ENCODE peak calls at places on chromosomes 4 and X, in four cellular contexts. One of them, this sample, is unnamed. For H3K4me1, the result is how much of the 10 kb centered on the place peaks cover.

GRCh38 chr4:110514889-110515479 is 39.0 kb downstream of the ENPEP start:
- DNase-seq in fibroblast of lung: peak
- DNase-seq in HCT116: peak
- DNase-seq in neuronal stem cell: no peak
- DNase-seq in this sample: peak

GRCh38 chr4:6444587-6444986 is 27.8 kb downstream of the PPP2R2C start:
- DNase-seq in HCT116: no peak
- DNase-seq in fibroblast of lung: no peak
- DNase-seq in neuronal stem cell: no peak
- DNase-seq in this sample: no peak

GRCh38 chrX:118569676-118570075 is 74.1 kb downstream of the DOCK11 start:
- DNase-seq in neuronal stem cell: no peak
- DNase-seq in fibroblast of lung: peak
- DNase-seq in HCT116: no peak
- DNase-seq in this sample: no peak

GRCh38 chr4:121696140-121696640 is 590 bp downstream of the ANXA5 start:
- DNase-seq in HCT116: no peak
- DNase-seq in neuronal stem cell: no peak
- DNase-seq in fibroblast of lung: peak
- DNase-seq in this sample: peak

GRCh38 chr4:186798951-186799659 is 75.4 kb upstream of the FAT1 start:
- DNase-seq in HCT116: no peak
- DNase-seq in neuronal stem cell: no peak
- DNase-seq in fibroblast of lung: peak
- DNase-seq in this sample: no peak

GRCh38 chr4:156933633-156934258 is 37.9 kb downstream of the PDGFC start:
- DNase-seq in neuronal stem cell: no peak
- DNase-seq in fibroblast of lung: peak
- DNase-seq in HCT116: peak
- DNase-seq in this sample: peak

GRCh38 chr4:137659431-137659830 is 127.1 kb upstream of the PCDH18 start:
- DNase-seq in neuronal stem cell: no peak
- DNase-seq in HCT116: no peak
- DNase-seq in fibroblast of lung: peak
- DNase-seq in this sample: no peak

GRCh38 chrX:102976290-102976689 is 39.2 kb downstream of the RAB40AL start:
- DNase-seq in neuronal stem cell: no peak
- DNase-seq in fibroblast of lung: peak
- DNase-seq in HCT116: no peak
- DNase-seq in this sample: peak

GRCh38 chr4:90027565-90027964 is 99.6 kb upstream of the CCSER1 start:
- DNase-seq in fibroblast of lung: no peak
- DNase-seq in neuronal stem cell: no peak
- DNase-seq in HCT116: no peak
- DNase-seq in this sample: no peak

GRCh38 chrX:130196453-130196852 is 24.7 kb downstream of the RAB33A start:
- DNase-seq in fibroblast of lung: peak
- DNase-seq in neuronal stem cell: no peak
- DNase-seq in HCT116: no peak
- DNase-seq in this sample: no peak

GRCh38 chrX:64894454-64895038 is 81.7 kb downstream of the ZC4H2 start:
- DNase-seq in neuronal stem cell: peak
- DNase-seq in fibroblast of lung: no peak
- DNase-seq in HCT116: peak
- DNase-seq in this sample: peak

GRCh38 chr4:71029504-71029903 is 36.1 kb downstream of the DCK start:
- DNase-seq in neuronal stem cell: no peak
- DNase-seq in fibroblast of lung: no peak
- DNase-seq in HCT116: no peak
- DNase-seq in this sample: no peak

GRCh38 chrX:928606-929005 is 283.8 kb downstream of the CRLF2 start:
- DNase-seq in neuronal stem cell: no peak
- DNase-seq in fibroblast of lung: no peak
- DNase-seq in HCT116: no peak
- DNase-seq in this sample: no peak

GRCh38 chr4:142091691-142092182 is 455.4 kb downstream of the IL15 start:
- DNase-seq in neuronal stem cell: no peak
- DNase-seq in HCT116: peak
- DNase-seq in fibroblast of lung: peak
- DNase-seq in this sample: peak

GRCh38 chr4:39970559-39971270 is 7.0 kb downstream of the PDS5A start:
- DNase-seq in fibroblast of lung: peak
- DNase-seq in neuronal stem cell: no peak
- DNase-seq in HCT116: peak
- DNase-seq in this sample: peak

GRCh38 chr4:98746530-98746929 is 88.1 kb upstream of the TSPAN5 start:
- DNase-seq in HCT116: no peak
- DNase-seq in neuronal stem cell: no peak
- DNase-seq in fibroblast of lung: peak
- DNase-seq in this sample: peak

GRCh38 chrX:72604112-72604511 is 31.5 kb upstream of the HDAC8 start:
- DNase-seq in fibroblast of lung: no peak
- DNase-seq in neuronal stem cell: no peak
- DNase-seq in HCT116: no peak
- DNase-seq in this sample: no peak

GRCh38 chr4:67638157-67638556 is 62.8 kb downstream of the UBA6 start:
- DNase-seq in fibroblast of lung: no peak
- DNase-seq in HCT116: no peak
- DNase-seq in neuronal stem cell: no peak
- DNase-seq in this sample: no peak

GRCh38 chrX:67295924-67296323 is 247.9 kb upstream of the AR start:
- DNase-seq in neuronal stem cell: no peak
- DNase-seq in HCT116: no peak
- DNase-seq in fibroblast of lung: no peak
- DNase-seq in this sample: no peak

GRCh38 chrX:47514553-47515235 is 31.7 kb upstream of the ZNF41 start:
- DNase-seq in HCT116: no peak
- DNase-seq in neuronal stem cell: no peak
- DNase-seq in fibroblast of lung: peak
- DNase-seq in this sample: peak

GRCh38 chr4:152640058-152640921 is 39.5 kb downstream of the TMEM154 start:
- DNase-seq in HCT116: no peak
- DNase-seq in fibroblast of lung: no peak
- DNase-seq in neuronal stem cell: no peak
- DNase-seq in this sample: peak
- H3K9ac ChIP-seq in HCT116: no peak
- H3K9ac ChIP-seq in fibroblast of lung: no peak
- H3K9ac ChIP-seq in neuronal stem cell: no peak
- H3K9ac ChIP-seq in this sample: no peak

GRCh38 chr4:3481113-3481531 is 18.0 kb downstream of the DOK7 start:
- DNase-seq in fibroblast of lung: no peak
- DNase-seq in HCT116: no peak
- DNase-seq in neuronal stem cell: peak
- DNase-seq in this sample: no peak

GRCh38 chr4:3484057-3484973 is 21.2 kb downstream of the DOK7 start:
- DNase-seq in neuronal stem cell: no peak
- DNase-seq in HCT116: peak
- DNase-seq in fibroblast of lung: no peak
- DNase-seq in this sample: peak

GRCh38 chr4:3483471-3483921 is 20.4 kb downstream of the DOK7 start:
- DNase-seq in neuronal stem cell: no peak
- DNase-seq in fibroblast of lung: peak
- DNase-seq in HCT116: no peak
- DNase-seq in this sample: peak

GRCh38 chr4:3481783-3482397 is 18.8 kb downstream of the DOK7 start:
- DNase-seq in HCT116: no peak
- DNase-seq in neuronal stem cell: no peak
- DNase-seq in fibroblast of lung: no peak
- DNase-seq in this sample: no peak

GRCh38 chr4:3482707-3483106 is 19.6 kb downstream of the DOK7 start:
- DNase-seq in HCT116: no peak
- DNase-seq in fibroblast of lung: no peak
- DNase-seq in neuronal stem cell: no peak
- DNase-seq in this sample: no peak
- H3K4me1 ChIP-seq in HCT116: under half
- H3K4me1 ChIP-seq in fibroblast of lung: under half
- H3K4me1 ChIP-seq in neuronal stem cell: half or more
- H3K4me1 ChIP-seq in this sample: under half

GRCh38 chr4:99845708-99846469 is 29.3 kb downstream of the DAPP1 start:
- DNase-seq in neuronal stem cell: no peak
- DNase-seq in HCT116: no peak
- DNase-seq in fibroblast of lung: no peak
- DNase-seq in this sample: no peak

GRCh38 chr4:99846891-99847290 is 30.3 kb downstream of the DAPP1 start:
- DNase-seq in HCT116: no peak
- DNase-seq in fibroblast of lung: no peak
- DNase-seq in neuronal stem cell: no peak
- DNase-seq in this sample: no peak

GRCh38 chr4:99843413-99843812 is 26.8 kb downstream of the DAPP1 start:
- DNase-seq in fibroblast of lung: no peak
- DNase-seq in neuronal stem cell: no peak
- DNase-seq in HCT116: no peak
- DNase-seq in this sample: no peak

GRCh38 chr4:99844048-99844447 is 27.4 kb downstream of the DAPP1 start:
- DNase-seq in neuronal stem cell: no peak
- DNase-seq in fibroblast of lung: no peak
- DNase-seq in HCT116: no peak
- DNase-seq in this sample: no peak

GRCh38 chr4:99845179-99845578 is 28.6 kb downstream of the DAPP1 start:
- DNase-seq in neuronal stem cell: no peak
- DNase-seq in HCT116: no peak
- DNase-seq in fibroblast of lung: no peak
- DNase-seq in this sample: no peak
- H3K4me2 ChIP-seq in neuronal stem cell: no peak
- H3K4me2 ChIP-seq in HCT116: no peak
- H3K4me2 ChIP-seq in fibroblast of lung: no peak
- H3K4me2 ChIP-seq in this sample: no peak

DNA sequence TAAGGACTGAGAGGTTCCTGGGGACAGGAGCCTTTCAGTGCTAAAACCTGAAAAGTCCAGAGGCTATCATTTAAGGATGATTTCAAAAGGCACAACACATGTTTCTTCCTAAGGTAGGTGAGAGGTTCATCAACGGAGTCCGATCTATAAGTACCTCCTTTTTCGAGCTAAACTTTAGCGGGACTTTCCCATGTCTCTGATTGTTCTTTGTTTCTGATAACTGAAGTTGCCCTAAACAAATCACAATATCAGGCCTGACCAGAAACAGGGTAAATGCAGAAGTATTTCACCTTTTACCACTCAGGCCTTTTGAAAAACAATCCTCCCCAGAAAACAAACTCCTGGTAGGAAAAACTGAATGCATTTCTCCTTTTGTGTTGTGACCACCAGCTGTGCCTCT is 17.6 kb downstream of the PIR start:
- DNase-seq in fibroblast of lung: no peak
- DNase-seq in neuronal stem cell: no peak
- DNase-seq in HCT116: no peak
- DNase-seq in this sample: no peak
- H3K9ac ChIP-seq in fibroblast of lung: no peak
- H3K9ac ChIP-seq in neuronal stem cell: no peak
- H3K9ac ChIP-seq in HCT116: peak
- H3K9ac ChIP-seq in this sample: peak

GRCh38 chr4:153252122-153252521 is 47.9 kb downstream of the TRIM2 start:
- DNase-seq in HCT116: no peak
- DNase-seq in fibroblast of lung: no peak
- DNase-seq in neuronal stem cell: no peak
- DNase-seq in this sample: no peak
- H3K4me1 ChIP-seq in HCT116: under half
- H3K4me1 ChIP-seq in fibroblast of lung: under half
- H3K4me1 ChIP-seq in neuronal stem cell: under half
- H3K4me1 ChIP-seq in this sample: under half

GRCh38 chr4:970854-971520 is 2.4 kb downstream of the DGKQ start:
- DNase-seq in neuronal stem cell: no peak
- DNase-seq in HCT116: no peak
- DNase-seq in fibroblast of lung: no peak
- DNase-seq in this sample: peak
- H3K4me2 ChIP-seq in neuronal stem cell: no peak
- H3K4me2 ChIP-seq in HCT116: peak
- H3K4me2 ChIP-seq in fibroblast of lung: no peak
- H3K4me2 ChIP-seq in this sample: peak

DNA sequence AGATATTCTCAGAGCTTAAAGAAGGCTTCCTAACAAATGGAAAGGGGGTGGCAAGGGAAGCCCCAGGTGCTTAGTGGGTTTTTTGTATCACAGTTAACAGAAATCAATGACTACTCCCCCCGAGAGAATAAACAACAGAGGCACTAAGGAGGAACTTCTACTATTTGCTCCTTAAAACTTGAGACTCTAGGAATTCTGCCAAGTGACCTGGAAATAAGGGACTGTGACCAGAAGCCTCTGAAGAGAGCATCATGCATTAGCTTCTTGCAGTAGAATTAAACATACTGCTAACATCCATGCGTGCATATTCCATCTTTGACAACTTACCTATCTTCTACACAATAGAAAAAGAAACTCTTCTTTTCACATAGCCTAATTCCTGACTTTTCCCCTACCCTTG is 86.8 kb downstream of the CAMK2D start:
- DNase-seq in HCT116: no peak
- DNase-seq in fibroblast of lung: no peak
- DNase-seq in neuronal stem cell: no peak
- DNase-seq in this sample: no peak
- H3K9ac ChIP-seq in HCT116: no peak
- H3K9ac ChIP-seq in fibroblast of lung: no peak
- H3K9ac ChIP-seq in neuronal stem cell: no peak
- H3K9ac ChIP-seq in this sample: no peak

GRCh38 chr4:29046166-29046565 is 1674.0 kb upstream of the PCDH7 start:
- DNase-seq in fibroblast of lung: peak
- DNase-seq in neuronal stem cell: no peak
- DNase-seq in HCT116: no peak
- DNase-seq in this sample: no peak
- H3K4me1 ChIP-seq in fibroblast of lung: under half
- H3K4me1 ChIP-seq in neuronal stem cell: under half
- H3K4me1 ChIP-seq in HCT116: under half
- H3K4me1 ChIP-seq in this sample: under half